ENCODE peak calls at places on chromosomes 7 and 10, in nine cellular contexts. I is upper lobe of right lung, L is lower lobe of right lung, F is B cell, C is HEK293T, Z is GM12891, A is HepG2, U is HT-29, Q is transverse colon. N is an unnamed sample.

GRCh38 chr7:135775230-135775629 is 26.6 kb upstream of the FAM180A start:
- DNase-seq in I (no peak), L (no peak), F (no peak), C (no peak), Z (no peak), A (no peak), U (no peak), Q (no peak), N (no peak)

GRCh38 chr10:70319183-70319582 is 35.4 kb upstream of the NPFFR1 start:
- DNase-seq in I (no peak), L (no peak), F (no peak), C (no peak), Z (no peak), A (no peak), U (no peak), Q (no peak), N (no peak)

GRCh38 chr10:30182191-30183075 is 123.0 kb upstream of the JCAD start:
- DNase-seq in I (no peak), L (no peak), F (no peak), C (no peak), Z (no peak), A (peak; percentile 59), U (peak; percentile 73), Q (no peak), N (no peak)

GRCh38 chr10:88892223-88892967 is 12.3 kb downstream of the STAMBPL1 start:
- DNase-seq in I (no peak), L (no peak), F (no peak), C (no peak), Z (no peak), A (no peak), U (no peak), Q (no peak), N (peak; percentile 52)

GRCh38 chr7:3056713-3057388 is 13.2 kb upstream of the CARD11 start:
- DNase-seq in I (no peak), L (no peak), F (no peak), C (no peak), Z (no peak), A (no peak), U (no peak), Q (no peak), N (no peak)

GRCh38 chr10:96995851-96996250 is 163.8 kb downstream of the LCOR start:
- DNase-seq in I (no peak), L (no peak), F (no peak), C (no peak), Z (no peak), A (no peak), U (no peak), Q (no peak), N (no peak)

GRCh38 chr7:20514364-20514763 is 101.1 kb upstream of the ABCB5 start:
- DNase-seq in I (no peak), L (no peak), F (no peak), C (peak; percentile 57), Z (no peak), A (no peak), U (peak; percentile 71), Q (no peak), N (peak; percentile 32)

GRCh38 chr10:97782455-97783228 is 10.8 kb upstream of the SFRP5 start:
- DNase-seq in I (no peak), L (no peak), F (no peak), C (no peak), Z (no peak), A (no peak), U (no peak), Q (no peak), N (no peak)

GRCh38 chr10:66555061-66555460 is 370.8 kb upstream of the LRRTM3 start:
- DNase-seq in I (no peak), L (no peak), F (no peak), C (no peak), Z (no peak), A (no peak), U (no peak), Q (no peak), N (no peak)

GRCh38 chr10:5447611-5448071 is 35.3 kb downstream of the NET1 start:
- DNase-seq in I (no peak), L (no peak), F (no peak), C (no peak), Z (no peak), A (no peak), U (peak; percentile 65), Q (no peak), N (no peak)

GRCh38 chr7:149228831-149229471 is 10.5 kb upstream of the ZNF212 start:
- DNase-seq in I (no peak), L (no peak), F (no peak), C (no peak), Z (no peak), A (no peak), U (peak; percentile 34), Q (no peak), N (no peak)

N was measured in iPS-NIHi11.